ENCODE peak calls at places on chromosome 17, in eight cellular contexts. C is BE2C, G is epithelial cell of esophagus, F is natural killer cell, K is AG04449, L is A549, R is neural crest cell, V is AG10803. T is an unnamed sample.

GRCh38 chr17:32801641-32802040 is 75.3 kb downstream of the MYO1D start:
- DNase-seq in C (no peak), G (no peak), F (no peak), K (no peak), L (no peak), R (no peak), V (no peak), T (no peak)

GRCh38 chr17:55451203-55451641 is 29.6 kb upstream of the MMD start:
- DNase-seq in C (no peak), G (no peak), F (no peak), K (no peak), L (peak; percentile 81), R (no peak), V (peak; percentile 61), T (no peak)

GRCh38 chr17:50692448-50693040 is 15.2 kb downstream of the ANKRD40 start:
- DNase-seq in C (no peak), G (no peak), F (no peak), K (no peak), L (peak; percentile 83), R (no peak), V (no peak), T (no peak)

GRCh38 chr17:80913928-80914821 is 77.5 kb upstream of the CHMP6 start:
- DNase-seq in C (no peak), G (no peak), F (no peak), K (no peak), L (no peak), R (no peak), V (no peak), T (no peak)

GRCh38 chr17:17139972-17140589 is 66.1 kb downstream of the PLD6 start:
- DNase-seq in C (no peak), G (no peak), F (no peak), K (no peak), L (no peak), R (no peak), V (no peak), T (no peak)

GRCh38 chr17:1227917-1228751 is 42.1 kb upstream of the BHLHA9 start:
- DNase-seq in C (no peak), G (no peak), F (peak; percentile 23), K (no peak), L (no peak), R (no peak), V (no peak), T (no peak)

GRCh38 chr17:42246515-42246914 is 29.7 kb downstream of the STAT5B start:
- DNase-seq in C (no peak), G (no peak), F (no peak), K (no peak), L (no peak), R (no peak), V (no peak), T (no peak)

GRCh38 chr17:63086483-63087185 is 120.6 kb downstream of the TANC2 start:
- DNase-seq in C (no peak), G (peak; percentile 32), F (no peak), K (no peak), L (no peak), R (no peak), V (no peak), T (no peak)

GRCh38 chr17:42111901-42112551 is 488 bp downstream of the DHX58 start:
- DNase-seq in C (no peak), G (peak; percentile 52), F (no peak), K (no peak), L (no peak), R (no peak), V (peak; percentile 44), T (no peak)

GRCh38 chr17:20955437-20956323 is 87.1 kb downstream of the USP22 start:
- DNase-seq in C (no peak), G (peak; percentile 82), F (no peak), K (no peak), L (no peak), R (no peak), V (no peak), T (no peak)

GRCh38 chr17:7838291-7839075 is 4.5 kb downstream of the KDM6B start:
- DNase-seq in C (peak; percentile 47), G (peak; percentile 40), F (peak; percentile 35), K (no peak), L (peak; percentile 66), R (peak; percentile 58), V (peak; percentile 78), T (no peak)

GRCh38 chr17:82970067-82970466 is 109.3 kb upstream of the METRNL start:
- DNase-seq in C (no peak), G (no peak), F (no peak), K (no peak), L (no peak), R (no peak), V (no peak), T (no peak)

GRCh38 chr17:50675627-50676026 is 32.1 kb downstream of the ANKRD40 start:
- DNase-seq in C (peak; percentile 4), G (no peak), F (no peak), K (no peak), L (no peak), R (no peak), V (no peak), T (no peak)

GRCh38 chr17:40541873-40542561 is 23.3 kb downstream of the CCR7 start:
- DNase-seq in C (no peak), G (no peak), F (no peak), K (no peak), L (no peak), R (no peak), V (peak; percentile 81), T (no peak)

GRCh38 chr17:3593384-3593783 is 15.8 kb downstream of the TRPV1 start:
- DNase-seq in C (no peak), G (no peak), F (no peak), K (no peak), L (no peak), R (no peak), V (no peak), T (no peak)

GRCh38 chr17:35241520-35241919 is 1.4 kb upstream of the SLFN5 start:
- DNase-seq in C (no peak), G (no peak), F (peak; percentile 37), K (no peak), L (no peak), R (no peak), V (no peak), T (no peak)

GRCh38 chr17:57948169-57948554 is 7.0 kb downstream of the CUEDC1 start:
- DNase-seq in C (no peak), G (no peak), F (no peak), K (no peak), L (no peak), R (no peak), V (peak; percentile 16), T (no peak)
- TF ChIP-seq CTCF in C (no peak), G (no peak), F (no peak), K (no peak), L (no peak), R (no peak), V (no peak), T (no peak)

GRCh38 chr17:75404223-75404738 is 1.2 kb downstream of the GRB2 start:
- DNase-seq in C (peak; percentile 81), G (peak; percentile 80), F (peak; percentile 37), K (no peak), L (peak; percentile 86), R (peak; percentile 56), V (peak; percentile 79), T (peak; percentile 39)

GRCh38 chr17:75406222-75406615 is 741 bp upstream of the GRB2 start:
- DNase-seq in C (no peak), G (peak; percentile 24), F (no peak), K (no peak), L (no peak), R (no peak), V (peak; percentile 33), T (no peak)

GRCh38 chr17:75407655-75408352 is 2.3 kb upstream of the GRB2 start:
- DNase-seq in C (no peak), G (no peak), F (no peak), K (no peak), L (no peak), R (no peak), V (no peak), T (no peak)

GRCh38 chr17:75404739-75405364 is 626 bp downstream of the GRB2 start:
- DNase-seq in C (peak; percentile 53), G (peak; percentile 54), F (peak; percentile 44), K (no peak), L (peak; percentile 42), R (no peak), V (peak; percentile 21), T (peak; percentile 65)

DNA sequence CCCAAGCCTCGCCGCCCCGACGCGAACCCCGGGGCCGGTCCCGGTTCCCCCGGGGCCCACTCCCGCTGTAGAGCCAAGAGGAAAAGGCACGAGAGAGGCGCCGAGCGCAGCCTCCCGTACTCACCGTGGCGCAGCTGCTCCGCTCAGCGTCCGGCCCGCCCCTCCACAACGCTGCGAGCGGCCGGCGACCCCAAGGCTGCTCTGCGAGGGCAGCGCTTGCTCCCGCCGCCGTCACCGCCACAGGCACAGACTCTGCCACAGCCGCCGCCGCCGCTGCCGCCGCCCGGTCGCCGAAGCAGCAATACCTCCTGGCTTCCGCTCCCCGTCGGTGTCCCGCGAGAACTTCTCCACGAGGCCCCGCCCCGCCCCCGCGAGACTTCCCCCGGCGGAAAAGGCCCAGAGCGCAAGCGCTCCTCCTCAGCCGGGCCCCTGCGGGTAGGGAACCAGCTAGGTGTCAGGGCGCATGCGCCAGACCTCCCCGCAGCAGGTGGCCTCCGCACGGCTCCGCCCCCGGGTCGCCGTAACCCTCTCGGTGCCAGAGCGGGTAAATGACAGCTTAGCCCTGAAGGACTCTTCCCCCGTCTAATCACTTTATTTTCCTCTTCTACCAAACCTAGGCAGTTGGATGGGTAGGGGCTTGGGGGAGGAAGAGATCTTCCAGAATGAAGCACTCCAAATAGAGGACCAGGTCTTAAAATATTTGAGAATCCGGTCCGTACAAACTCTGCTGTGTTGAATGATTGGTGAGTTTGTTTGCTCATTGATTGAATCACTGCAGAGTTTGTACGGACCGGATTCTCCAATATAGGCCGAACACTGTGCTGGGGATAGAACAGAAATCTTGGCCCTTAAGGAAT is at the start of gene GRB2:
- DNase-seq in C (peak; percentile 100), G (peak; percentile 97), F (peak; percentile 100), K (no peak), L (peak; percentile 97), R (peak; percentile 100), V (peak; percentile 94), T (peak; percentile 100)
- TF ChIP-seq CTCF in C (no peak), G (no peak), F (no peak), K (no peak), L (no peak), R (no peak), V (no peak), T (no peak)

GRCh38 chr17:67801626-67802175 is 23.6 kb upstream of the BPTF start:
- DNase-seq in C (no peak), G (peak; percentile 42), F (no peak), K (no peak), L (peak; percentile 17), R (no peak), V (no peak), T (no peak)
- TF ChIP-seq CTCF in C (no peak), G (peak; percentile 24), F (no peak), K (no peak), L (no peak), R (no peak), V (no peak), T (no peak)

GRCh38 chr17:38609280-38610031 is 3.7 kb upstream of the SRCIN1 start:
- DNase-seq in C (no peak), G (no peak), F (no peak), K (no peak), L (no peak), R (no peak), V (no peak), T (no peak)
- TF ChIP-seq CTCF in C (no peak), G (no peak), F (no peak), K (no peak), L (no peak), R (no peak), V (no peak), T (no peak)

T was measured in mesothelial cell of epicardium.